ENCODE peak calls at places on chromosome 15, in four cellular contexts. B is IMR-90, U is GM06990, H is OCI-LY7. I is an unnamed sample.

GRCh38 chr15:33022629-33023028 is 171.9 kb downstream of the FMN1 start:
- DNase-seq in U (no peak), H (no peak), B (peak; percentile 70), I (no peak)

GRCh38 chr15:68559342-68560310 is 19.2 kb upstream of the CORO2B start:
- DNase-seq in B (peak; percentile 70), H (peak; percentile 88), U (peak; percentile 74), I (peak; percentile 84)

GRCh38 chr15:80570553-80570952 is 124.6 kb upstream of the ABHD17C start:
- DNase-seq in H (no peak), B (no peak), U (no peak), I (no peak)

GRCh38 chr15:77118787-77119410 is 48.0 kb upstream of the TSPAN3 start:
- DNase-seq in H (peak; percentile 67), U (peak; percentile 15), B (peak; percentile 80), I (peak; percentile 59)

GRCh38 chr15:60381148-60381788 is 16.5 kb downstream of the ANXA2 start:
- DNase-seq in H (no peak), B (peak; percentile 57), U (no peak), I (no peak)

GRCh38 chr15:65980824-65981456 is 111.6 kb downstream of the RAB11A start:
- DNase-seq in H (peak; percentile 53), U (no peak), B (peak; percentile 79), I (peak; percentile 59)

GRCh38 chr15:57012557-57012956 is 94.1 kb downstream of the TCF12 start:
- DNase-seq in H (no peak), U (no peak), B (no peak), I (no peak)

GRCh38 chr15:99562238-99562637 is 3.5 kb upstream of the MEF2A start:
- DNase-seq in B (no peak), U (no peak), H (no peak), I (no peak)

GRCh38 chr15:27353837-27354236 is 382.9 kb downstream of the GABRG3 start:
- DNase-seq in H (no peak), U (no peak), B (no peak), I (no peak)

GRCh38 chr15:70853270-70853854 is 595 bp downstream of the LARP6 start:
- DNase-seq in U (peak; percentile 31), H (no peak), B (peak; percentile 87), I (peak; percentile 52)

GRCh38 chr15:70855764-70856163 is 1.8 kb upstream of the LARP6 start:
- DNase-seq in H (no peak), B (peak; percentile 22), U (peak; percentile 32), I (peak; percentile 48)

GRCh38 chr15:70856177-70856883 is 2.4 kb upstream of the LARP6 start:
- DNase-seq in H (no peak), B (peak; percentile 56), U (no peak), I (no peak)

GRCh38 chr15:70853855-70854668 is at the start of gene LARP6:
- DNase-seq in U (peak; percentile 56), B (peak; percentile 36), H (no peak), I (peak; percentile 81)

DNA sequence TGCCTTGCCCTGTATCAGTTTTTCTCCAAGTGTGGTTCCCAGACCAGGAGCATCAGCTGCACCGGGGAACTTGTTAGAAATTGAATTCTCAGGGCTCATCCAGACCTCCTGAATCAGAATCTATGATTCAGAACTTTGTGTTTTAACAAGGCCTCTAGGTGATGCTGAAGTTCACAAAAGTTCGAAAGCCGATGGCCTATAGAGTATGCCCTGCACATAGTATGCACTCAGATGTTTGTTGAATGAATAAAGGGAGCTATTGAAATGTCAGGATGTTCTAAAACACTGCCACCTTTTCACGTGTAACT is 666 bp upstream of the LARP6 start:
- DNase-seq in H (no peak), U (no peak), B (peak; percentile 62), I (peak; percentile 48)
- TF ChIP-seq CTCF in H (no peak), U (peak; percentile 7), B (peak; percentile 30), I (peak; percentile 15)

GRCh38 chr15:78263351-78263781 is 996 bp upstream of the DNAJA4 start:
- DNase-seq in B (no peak), U (no peak), H (no peak), I (peak; percentile 43)
- TF ChIP-seq CTCF in B (no peak), U (no peak), H (no peak), I (no peak)

GRCh38 chr15:71586463-71586862 is 223.9 kb upstream of the NR2E3 start:
- DNase-seq in H (no peak), U (no peak), B (no peak), I (no peak)
- TF ChIP-seq CTCF in H (no peak), U (no peak), B (no peak), I (no peak)

DNA sequence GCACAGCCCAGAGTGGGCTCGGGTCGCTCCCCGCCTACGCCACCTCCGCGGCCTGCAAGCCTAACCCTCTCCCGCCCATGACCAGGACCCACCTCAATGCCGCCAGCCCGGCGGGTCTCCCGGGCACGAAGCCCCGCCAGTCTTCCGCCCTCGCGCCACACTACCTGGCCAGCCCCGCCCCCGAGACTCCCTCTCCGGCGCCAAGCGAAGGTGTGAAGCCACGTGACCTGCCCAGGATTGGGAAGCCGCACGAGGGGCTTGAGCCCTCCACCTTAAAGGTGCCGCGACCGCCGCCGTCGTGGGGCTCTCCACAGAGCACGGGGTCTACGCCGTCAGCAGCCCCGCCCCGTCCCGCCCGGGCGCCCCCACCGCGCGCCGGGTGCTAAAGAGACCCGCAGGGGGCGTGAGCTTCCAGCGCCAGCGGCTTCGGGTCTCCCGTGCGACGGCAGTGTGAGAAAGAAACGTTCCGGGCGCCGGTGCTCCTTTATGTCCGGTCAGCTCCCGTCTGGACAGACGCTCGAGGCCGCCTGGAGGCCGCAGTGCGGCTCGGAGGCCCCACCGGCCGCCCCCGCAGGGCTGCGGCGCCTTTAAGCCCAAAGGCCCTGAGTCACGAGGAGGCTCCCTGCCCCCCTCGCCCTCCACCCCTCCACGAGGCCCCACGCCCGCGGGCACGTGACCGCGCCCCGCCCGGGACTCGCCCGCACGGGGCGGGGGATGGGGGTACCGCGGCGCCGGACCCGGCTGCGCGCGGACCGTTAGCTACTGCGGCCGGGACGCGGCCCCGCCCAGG is at the start of gene CPEB1:
- DNase-seq in U (peak; percentile 69), H (no peak), B (peak; percentile 30), I (peak; percentile 74)
- TF ChIP-seq CTCF in U (peak; percentile 28), H (no peak), B (peak; percentile 16), I (peak; percentile 21)

DNA sequence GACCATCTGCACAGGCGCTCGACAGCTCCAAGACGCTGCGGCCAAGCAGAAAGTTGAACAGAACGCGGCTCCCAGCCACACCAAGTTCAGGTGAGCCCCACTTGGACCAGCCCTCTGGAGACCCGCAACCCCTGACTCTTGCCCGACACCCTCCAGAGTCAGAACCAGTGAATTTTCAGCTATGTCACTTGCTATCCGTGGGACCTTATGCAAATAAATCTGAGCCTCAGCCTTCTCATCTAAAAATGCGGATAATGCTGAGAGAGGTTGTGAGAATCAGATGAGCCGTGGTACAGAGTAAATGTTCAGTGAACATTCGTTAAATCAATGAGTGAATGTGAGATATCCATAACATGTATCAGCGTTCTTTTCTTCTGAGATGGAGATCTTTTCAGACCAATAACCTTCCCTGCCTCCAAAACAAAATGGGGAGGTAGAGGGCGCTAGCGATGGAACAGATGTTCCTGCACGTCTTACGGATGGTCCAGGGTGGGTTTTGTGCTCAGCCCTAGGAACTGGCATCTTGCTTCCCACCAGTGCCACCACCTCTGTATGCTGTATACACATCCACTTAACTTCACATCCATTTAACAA is 524 bp downstream of the MRPS11 start:
- DNase-seq in H (peak; percentile 40), B (peak; percentile 14), U (no peak), I (no peak)
- TF ChIP-seq CTCF in H (peak; percentile 80), B (peak; percentile 42), U (peak; percentile 44), I (peak; percentile 37)

GRCh38 chr15:54559405-54560064 is 581.3 kb downstream of the UNC13C start:
- DNase-seq in H (no peak), B (no peak), U (no peak), I (no peak)

GRCh38 chr15:54567408-54568040 is 589.3 kb downstream of the UNC13C start:
- DNase-seq in U (no peak), H (no peak), B (no peak), I (no peak)

GRCh38 chr15:54560417-54560816 is 582.2 kb downstream of the UNC13C start:
- DNase-seq in B (no peak), H (no peak), U (no peak), I (no peak)

GRCh38 chr15:54566654-54567053 is 588.4 kb downstream of the UNC13C start:
- DNase-seq in B (no peak), H (no peak), U (no peak), I (no peak)

DNA sequence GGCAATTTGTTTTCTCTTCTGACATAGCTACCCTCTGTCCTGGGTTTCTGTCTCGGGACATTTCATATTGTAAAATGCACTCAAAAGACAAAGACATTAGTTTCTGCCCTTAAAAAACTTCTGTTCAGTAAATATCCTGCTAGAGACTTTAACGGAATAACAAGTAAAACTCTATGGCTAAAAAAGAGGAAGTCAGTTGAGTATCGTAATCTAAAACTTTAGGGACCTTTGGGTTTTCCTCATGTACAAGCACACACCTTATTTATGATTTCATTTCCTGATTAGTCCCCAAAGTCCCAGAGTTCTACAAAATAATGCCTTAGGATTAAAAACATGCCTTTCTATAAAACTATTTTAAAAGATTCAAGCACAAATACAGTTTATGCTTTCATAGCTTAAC is 585.9 kb downstream of the UNC13C start:
- DNase-seq in U (no peak), B (no peak), H (no peak), I (no peak)
- TF ChIP-seq CTCF in U (no peak), B (no peak), H (no peak), I (no peak)

DNA sequence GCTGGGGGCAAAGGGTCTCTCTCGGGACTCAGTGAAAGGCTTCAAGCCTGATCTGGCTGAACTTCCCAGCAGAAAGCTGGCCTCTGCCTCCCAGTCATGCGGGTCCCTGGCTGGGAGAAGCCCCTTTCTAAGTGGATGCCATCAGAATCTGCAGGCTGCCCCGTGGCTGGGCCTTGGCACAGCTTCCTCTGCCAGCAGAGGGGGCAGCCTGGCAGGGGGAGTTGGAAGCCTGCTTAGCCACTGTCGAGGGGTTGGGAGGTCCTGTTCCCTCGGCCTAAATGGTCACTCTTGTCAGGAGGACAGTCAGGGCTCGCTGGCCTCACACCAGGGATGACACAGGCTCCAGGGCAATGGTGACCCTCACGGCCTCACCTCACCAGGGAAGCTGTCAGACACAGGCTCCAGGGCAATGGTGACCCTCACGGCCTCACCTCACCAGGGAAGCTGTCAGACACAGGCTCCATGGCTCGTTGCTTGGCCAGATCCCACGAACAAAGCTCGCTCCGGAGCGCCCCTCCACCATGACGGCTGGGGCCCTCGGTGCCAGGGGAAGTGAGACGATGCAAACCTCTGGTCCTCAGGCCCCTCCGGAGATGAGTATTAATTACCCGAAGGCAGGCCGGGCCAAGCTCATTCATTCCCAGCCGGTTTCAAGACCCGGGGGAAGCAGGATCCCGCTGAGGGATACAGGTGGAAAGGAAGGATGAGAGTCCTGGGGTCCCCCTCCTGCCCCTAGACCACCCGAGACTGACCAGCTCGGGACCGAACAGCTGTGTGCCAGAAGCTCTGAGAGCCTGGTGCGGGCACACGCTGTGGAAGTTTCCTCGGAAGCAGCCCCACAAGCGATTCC is 151.0 kb downstream of the CHSY1 start:
- DNase-seq in U (no peak), H (no peak), B (no peak), I (no peak)
- TF ChIP-seq CTCF in U (no peak), H (no peak), B (no peak), I (no peak)